ENCODE peak calls at places on chromosomes 11 and 22, in eight cellular contexts. One of them, this sample, is unnamed.

GRCh38 chr22:24002849-24003248 is 2.4 kb downstream of the GSTT4 start:
- DNase-seq in tibial nerve: no peak
- DNase-seq in right atrium auricular region: no peak
- DNase-seq in natural killer cell: no peak
- DNase-seq in lower leg skin: no peak
- DNase-seq in GM23338: no peak
- DNase-seq in IMR-90: no peak
- DNase-seq in A549: peak
- DNase-seq in this sample: no peak

GRCh38 chr11:128948583-128948982 is 5.9 kb upstream of the TP53AIP1 start:
- DNase-seq in tibial nerve: no peak
- DNase-seq in right atrium auricular region: no peak
- DNase-seq in natural killer cell: no peak
- DNase-seq in lower leg skin: no peak
- DNase-seq in GM23338: peak
- DNase-seq in IMR-90: no peak
- DNase-seq in A549: no peak
- DNase-seq in this sample: no peak

GRCh38 chr22:42869463-42869862 is 12.4 kb upstream of the ARFGAP3 start:
- DNase-seq in tibial nerve: no peak
- DNase-seq in right atrium auricular region: no peak
- DNase-seq in natural killer cell: no peak
- DNase-seq in lower leg skin: no peak
- DNase-seq in GM23338: no peak
- DNase-seq in IMR-90: no peak
- DNase-seq in A549: no peak
- DNase-seq in this sample: no peak

GRCh38 chr11:1234771-1235614 is 12.1 kb downstream of the MUC5B start:
- DNase-seq in tibial nerve: no peak
- DNase-seq in right atrium auricular region: no peak
- DNase-seq in natural killer cell: no peak
- DNase-seq in lower leg skin: peak
- DNase-seq in GM23338: no peak
- DNase-seq in IMR-90: no peak
- DNase-seq in A549: no peak
- DNase-seq in this sample: peak

GRCh38 chr11:116202922-116203321 is 569.9 kb downstream of the BUD13 start:
- DNase-seq in tibial nerve: no peak
- DNase-seq in right atrium auricular region: no peak
- DNase-seq in natural killer cell: no peak
- DNase-seq in lower leg skin: no peak
- DNase-seq in GM23338: no peak
- DNase-seq in IMR-90: no peak
- DNase-seq in A549: no peak
- DNase-seq in this sample: no peak

GRCh38 chr11:112159098-112159761 is 4.7 kb downstream of the IL18 start:
- DNase-seq in tibial nerve: no peak
- DNase-seq in right atrium auricular region: no peak
- DNase-seq in natural killer cell: no peak
- DNase-seq in lower leg skin: no peak
- DNase-seq in GM23338: no peak
- DNase-seq in IMR-90: no peak
- DNase-seq in A549: no peak
- DNase-seq in this sample: no peak

GRCh38 chr11:11589385-11589890 is 32.4 kb downstream of the GALNT18 start:
- DNase-seq in tibial nerve: no peak
- DNase-seq in right atrium auricular region: no peak
- DNase-seq in natural killer cell: no peak
- DNase-seq in lower leg skin: peak
- DNase-seq in GM23338: no peak
- DNase-seq in IMR-90: no peak
- DNase-seq in A549: no peak
- DNase-seq in this sample: no peak

GRCh38 chr22:45572444-45572843 is 69.8 kb downstream of the FBLN1 start:
- DNase-seq in tibial nerve: no peak
- DNase-seq in right atrium auricular region: no peak
- DNase-seq in natural killer cell: no peak
- DNase-seq in lower leg skin: no peak
- DNase-seq in GM23338: no peak
- DNase-seq in IMR-90: no peak
- DNase-seq in A549: no peak
- DNase-seq in this sample: no peak

GRCh38 chr11:78742430-78742829 is 167.8 kb upstream of the NARS2 start:
- DNase-seq in tibial nerve: no peak
- DNase-seq in right atrium auricular region: peak
- DNase-seq in natural killer cell: no peak
- DNase-seq in lower leg skin: peak
- DNase-seq in GM23338: no peak
- DNase-seq in IMR-90: peak
- DNase-seq in A549: no peak
- DNase-seq in this sample: no peak

GRCh38 chr11:121643530-121644512 is 191.1 kb upstream of the SORL1-AS1 start:
- DNase-seq in tibial nerve: no peak
- DNase-seq in right atrium auricular region: no peak
- DNase-seq in natural killer cell: no peak
- DNase-seq in lower leg skin: no peak
- DNase-seq in GM23338: peak
- DNase-seq in IMR-90: no peak
- DNase-seq in A549: no peak
- DNase-seq in this sample: no peak

GRCh38 chr11:8209208-8209807 is 40.5 kb upstream of the RIC3 start:
- DNase-seq in tibial nerve: no peak
- DNase-seq in right atrium auricular region: no peak
- DNase-seq in natural killer cell: no peak
- DNase-seq in lower leg skin: peak
- DNase-seq in GM23338: peak
- DNase-seq in IMR-90: no peak
- DNase-seq in A549: no peak
- DNase-seq in this sample: peak

GRCh38 chr11:88489030-88489429 is 151.5 kb upstream of the CTSC start:
- DNase-seq in tibial nerve: no peak
- DNase-seq in right atrium auricular region: no peak
- DNase-seq in natural killer cell: no peak
- DNase-seq in lower leg skin: no peak
- DNase-seq in GM23338: no peak
- DNase-seq in IMR-90: peak
- DNase-seq in A549: no peak
- DNase-seq in this sample: no peak

GRCh38 chr11:65786008-65786785 is 666 bp upstream of the OVOL1 start:
- DNase-seq in tibial nerve: no peak
- DNase-seq in right atrium auricular region: no peak
- DNase-seq in natural killer cell: no peak
- DNase-seq in lower leg skin: no peak
- DNase-seq in GM23338: peak
- DNase-seq in IMR-90: no peak
- DNase-seq in A549: no peak
- DNase-seq in this sample: no peak

GRCh38 chr11:61967924-61968757 is 707 bp upstream of the FTH1 start:
- DNase-seq in tibial nerve: no peak
- DNase-seq in right atrium auricular region: peak
- DNase-seq in natural killer cell: peak
- DNase-seq in lower leg skin: peak
- DNase-seq in GM23338: peak
- DNase-seq in IMR-90: no peak
- DNase-seq in A549: peak
- DNase-seq in this sample: no peak

GRCh38 chr11:72742522-72743320 is 9.5 kb downstream of the ARAP1 start:
- DNase-seq in tibial nerve: no peak
- DNase-seq in right atrium auricular region: no peak
- DNase-seq in natural killer cell: no peak
- DNase-seq in lower leg skin: no peak
- DNase-seq in GM23338: no peak
- DNase-seq in IMR-90: no peak
- DNase-seq in A549: no peak
- DNase-seq in this sample: no peak

GRCh38 chr22:48954781-48955311 is 872.8 kb downstream of the BRD1 start:
- DNase-seq in tibial nerve: no peak
- DNase-seq in right atrium auricular region: peak
- DNase-seq in natural killer cell: peak
- DNase-seq in lower leg skin: peak
- DNase-seq in GM23338: no peak
- DNase-seq in IMR-90: no peak
- DNase-seq in A549: no peak
- DNase-seq in this sample: no peak

GRCh38 chr11:106327134-106327533 is 249.7 kb downstream of the AASDHPPT start:
- DNase-seq in tibial nerve: no peak
- DNase-seq in right atrium auricular region: no peak
- DNase-seq in natural killer cell: no peak
- DNase-seq in lower leg skin: no peak
- DNase-seq in GM23338: peak
- DNase-seq in IMR-90: no peak
- DNase-seq in A549: no peak
- DNase-seq in this sample: no peak

GRCh38 chr11:76323804-76324203 is 57.1 kb downstream of the THAP12 start:
- DNase-seq in tibial nerve: no peak
- DNase-seq in right atrium auricular region: no peak
- DNase-seq in natural killer cell: no peak
- DNase-seq in lower leg skin: peak
- DNase-seq in GM23338: no peak
- DNase-seq in IMR-90: no peak
- DNase-seq in A549: no peak
- DNase-seq in this sample: no peak

GRCh38 chr11:32433249-32434115 is 1.9 kb downstream of the WT1 start:
- DNase-seq in tibial nerve: no peak
- DNase-seq in right atrium auricular region: no peak
- DNase-seq in natural killer cell: no peak
- DNase-seq in lower leg skin: no peak
- DNase-seq in GM23338: peak
- DNase-seq in IMR-90: no peak
- DNase-seq in A549: no peak
- DNase-seq in this sample: no peak

GRCh38 chr11:46649180-46649738 is 31.9 kb downstream of the ATG13 start:
- DNase-seq in tibial nerve: peak
- DNase-seq in right atrium auricular region: peak
- DNase-seq in natural killer cell: no peak
- DNase-seq in lower leg skin: no peak
- DNase-seq in GM23338: no peak
- DNase-seq in IMR-90: peak
- DNase-seq in A549: peak
- DNase-seq in this sample: no peak

GRCh38 chr22:44325718-44326548 is 13.2 kb upstream of the SHISAL1 start:
- DNase-seq in tibial nerve: no peak
- DNase-seq in right atrium auricular region: no peak
- DNase-seq in natural killer cell: no peak
- DNase-seq in lower leg skin: no peak
- DNase-seq in GM23338: no peak
- DNase-seq in IMR-90: peak
- DNase-seq in A549: no peak
- DNase-seq in this sample: no peak

GRCh38 chr11:68016904-68017817 is 7.0 kb downstream of the ALDH3B1 start:
- DNase-seq in tibial nerve: no peak
- DNase-seq in right atrium auricular region: no peak
- DNase-seq in natural killer cell: no peak
- DNase-seq in lower leg skin: no peak
- DNase-seq in GM23338: no peak
- DNase-seq in IMR-90: no peak
- DNase-seq in A549: peak
- DNase-seq in this sample: no peak

GRCh38 chr11:48105096-48105990 is 111.3 kb upstream of the OR4B1 start:
- DNase-seq in tibial nerve: no peak
- DNase-seq in right atrium auricular region: peak
- DNase-seq in natural killer cell: no peak
- DNase-seq in lower leg skin: peak
- DNase-seq in GM23338: no peak
- DNase-seq in IMR-90: no peak
- DNase-seq in A549: no peak
- DNase-seq in this sample: no peak
- TF ChIP-seq CTCF in tibial nerve: no peak
- TF ChIP-seq CTCF in right atrium auricular region: no peak
- TF ChIP-seq CTCF in natural killer cell: no peak
- TF ChIP-seq CTCF in lower leg skin: no peak
- TF ChIP-seq CTCF in GM23338: no peak
- TF ChIP-seq CTCF in IMR-90: no peak
- TF ChIP-seq CTCF in A549: no peak
- TF ChIP-seq CTCF in this sample: no peak

GRCh38 chr11:35305670-35306382 is 113.5 kb downstream of the SLC1A2 start:
- DNase-seq in tibial nerve: no peak
- DNase-seq in right atrium auricular region: no peak
- DNase-seq in natural killer cell: no peak
- DNase-seq in lower leg skin: no peak
- DNase-seq in GM23338: peak
- DNase-seq in IMR-90: peak
- DNase-seq in A549: peak
- DNase-seq in this sample: no peak
- TF ChIP-seq CTCF in tibial nerve: peak
- TF ChIP-seq CTCF in right atrium auricular region: peak
- TF ChIP-seq CTCF in natural killer cell: peak
- TF ChIP-seq CTCF in lower leg skin: no peak
- TF ChIP-seq CTCF in GM23338: peak
- TF ChIP-seq CTCF in IMR-90: peak
- TF ChIP-seq CTCF in A549: peak
- TF ChIP-seq CTCF in this sample: peak

DNA sequence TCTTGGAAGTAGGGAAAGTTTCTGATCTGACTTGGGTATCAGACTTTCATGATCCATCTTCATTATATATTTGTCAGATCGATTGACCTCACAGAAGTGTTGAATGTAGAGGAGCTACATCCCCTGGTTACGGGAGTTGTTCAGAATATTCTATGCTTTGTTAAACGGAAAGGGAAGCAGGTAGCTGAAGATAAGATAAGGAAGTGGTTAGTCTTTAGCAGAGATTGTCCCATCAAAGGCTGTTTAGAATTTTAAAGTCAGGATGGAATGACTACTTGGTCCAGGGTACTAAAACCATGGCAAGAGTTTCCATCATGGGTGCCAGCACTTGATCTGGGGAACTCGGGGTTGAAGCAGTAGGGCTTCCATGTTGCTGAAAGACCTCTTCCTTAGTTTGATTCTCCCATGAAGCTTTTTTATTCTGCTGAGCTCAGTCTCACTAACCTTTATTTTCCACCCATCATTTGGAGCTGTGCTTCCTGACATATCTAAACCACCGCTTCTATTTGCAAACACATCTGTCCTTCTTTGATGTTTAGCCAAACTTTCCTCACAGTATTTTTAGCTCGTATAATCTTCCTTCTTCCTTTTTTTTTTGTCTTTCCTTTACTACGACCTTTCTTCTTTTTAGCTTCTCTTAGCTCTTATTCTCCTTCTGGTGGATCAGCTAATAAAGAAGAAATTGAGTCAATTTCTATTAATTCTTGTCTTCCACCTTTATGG is 4.0 kb upstream of the C22orf31 start:
- DNase-seq in tibial nerve: no peak
- DNase-seq in right atrium auricular region: no peak
- DNase-seq in natural killer cell: no peak
- DNase-seq in lower leg skin: no peak
- DNase-seq in GM23338: no peak
- DNase-seq in IMR-90: no peak
- DNase-seq in A549: no peak
- DNase-seq in this sample: no peak
- TF ChIP-seq CTCF in tibial nerve: no peak
- TF ChIP-seq CTCF in right atrium auricular region: no peak
- TF ChIP-seq CTCF in natural killer cell: no peak
- TF ChIP-seq CTCF in lower leg skin: no peak
- TF ChIP-seq CTCF in GM23338: no peak
- TF ChIP-seq CTCF in IMR-90: no peak
- TF ChIP-seq CTCF in A549: no peak
- TF ChIP-seq CTCF in this sample: no peak

GRCh38 chr22:34951212-34951611 is 114.7 kb upstream of the ISX start:
- DNase-seq in tibial nerve: no peak
- DNase-seq in right atrium auricular region: no peak
- DNase-seq in natural killer cell: no peak
- DNase-seq in lower leg skin: peak
- DNase-seq in GM23338: peak
- DNase-seq in IMR-90: no peak
- DNase-seq in A549: no peak
- DNase-seq in this sample: no peak
- TF ChIP-seq CTCF in tibial nerve: no peak
- TF ChIP-seq CTCF in right atrium auricular region: no peak
- TF ChIP-seq CTCF in natural killer cell: no peak
- TF ChIP-seq CTCF in lower leg skin: no peak
- TF ChIP-seq CTCF in GM23338: peak
- TF ChIP-seq CTCF in IMR-90: no peak
- TF ChIP-seq CTCF in A549: no peak
- TF ChIP-seq CTCF in this sample: no peak

This sample was measured in CD14-positive monocyte.